ENCODE peak calls at places on chromosomes 2 and 18, in five cellular contexts. One of them, this sample, is unnamed.

GRCh38 chr2:231390667-231391066 is 4.8 kb upstream of the B3GNT7 start:
- DNase-seq in HT-29: no peak
- DNase-seq in astrocyte of the cerebellum: no peak
- DNase-seq in AG04450: no peak
- DNase-seq in left lung: no peak
- DNase-seq in this sample: no peak

GRCh38 chr2:25252291-25253152 is 84.1 kb upstream of the POMC start:
- DNase-seq in HT-29: peak
- DNase-seq in astrocyte of the cerebellum: no peak
- DNase-seq in AG04450: no peak
- DNase-seq in left lung: peak
- DNase-seq in this sample: no peak

GRCh38 chr2:217106650-217107014 is 246.8 kb upstream of the TNP1 start:
- DNase-seq in HT-29: peak
- DNase-seq in astrocyte of the cerebellum: no peak
- DNase-seq in AG04450: no peak
- DNase-seq in left lung: no peak
- DNase-seq in this sample: no peak

GRCh38 chr2:86072271-86072858 is 33.3 kb downstream of the POLR1A start:
- DNase-seq in HT-29: no peak
- DNase-seq in astrocyte of the cerebellum: no peak
- DNase-seq in AG04450: no peak
- DNase-seq in left lung: no peak
- DNase-seq in this sample: no peak

GRCh38 chr18:62418258-62418657 is 93.1 kb downstream of the TNFRSF11A start:
- DNase-seq in HT-29: no peak
- DNase-seq in astrocyte of the cerebellum: no peak
- DNase-seq in AG04450: no peak
- DNase-seq in left lung: no peak
- DNase-seq in this sample: no peak

GRCh38 chr2:133975676-133976428 is 278.0 kb upstream of the MGAT5 start:
- DNase-seq in HT-29: no peak
- DNase-seq in astrocyte of the cerebellum: no peak
- DNase-seq in AG04450: no peak
- DNase-seq in left lung: no peak
- DNase-seq in this sample: no peak

GRCh38 chr2:130864830-130865229 is 28.1 kb downstream of the ARHGEF4 start:
- DNase-seq in HT-29: peak
- DNase-seq in astrocyte of the cerebellum: peak
- DNase-seq in AG04450: peak
- DNase-seq in left lung: no peak
- DNase-seq in this sample: peak

GRCh38 chr18:7950380-7951143 is 383.4 kb downstream of the PTPRM start:
- DNase-seq in HT-29: peak
- DNase-seq in astrocyte of the cerebellum: no peak
- DNase-seq in AG04450: no peak
- DNase-seq in left lung: no peak
- DNase-seq in this sample: no peak

GRCh38 chr2:15359716-15360531 is 201.2 kb downstream of the NBAS start:
- DNase-seq in HT-29: peak
- DNase-seq in astrocyte of the cerebellum: peak
- DNase-seq in AG04450: peak
- DNase-seq in left lung: no peak
- DNase-seq in this sample: no peak

GRCh38 chr2:115654362-115654761 is 1211.9 kb downstream of the DPP10 start:
- DNase-seq in HT-29: no peak
- DNase-seq in astrocyte of the cerebellum: no peak
- DNase-seq in AG04450: no peak
- DNase-seq in left lung: no peak
- DNase-seq in this sample: no peak

GRCh38 chr2:175600024-175600831 is 401.8 kb downstream of the LNPK start:
- DNase-seq in HT-29: peak
- DNase-seq in astrocyte of the cerebellum: no peak
- DNase-seq in AG04450: no peak
- DNase-seq in left lung: no peak
- DNase-seq in this sample: no peak

GRCh38 chr18:48889115-48889941 is 61.4 kb downstream of the SMAD7 start:
- DNase-seq in HT-29: no peak
- DNase-seq in astrocyte of the cerebellum: no peak
- DNase-seq in AG04450: no peak
- DNase-seq in left lung: peak
- DNase-seq in this sample: no peak

GRCh38 chr2:400988-401679 is 113.2 kb upstream of the ALKAL2 start:
- DNase-seq in HT-29: no peak
- DNase-seq in astrocyte of the cerebellum: peak
- DNase-seq in AG04450: no peak
- DNase-seq in left lung: no peak
- DNase-seq in this sample: no peak

GRCh38 chr2:200618590-200619021 is 32.8 kb downstream of the AOX1 start:
- DNase-seq in HT-29: peak
- DNase-seq in astrocyte of the cerebellum: peak
- DNase-seq in AG04450: no peak
- DNase-seq in left lung: no peak
- DNase-seq in this sample: no peak